ENCODE peak calls at places on chromosomes 5 and 9, in five cellular contexts. P, A, I, C and R are unnamed samples.
A peak's percentile ranks its signal among the peaks of the same experiment; 100 is the strongest.

GRCh38 chr5:139775872-139776271 is 19.7 kb upstream of the PSD2 start:
- DNase-seq in P (no peak), A (no peak), I (peak; percentile 56), C (no peak), R (no peak)

GRCh38 chr9:3473402-3473801 is 52.4 kb downstream of the RFX3 start:
- DNase-seq in P (no peak), A (no peak), I (no peak), C (no peak), R (no peak)

GRCh38 chr9:118459832-118460425 is 755.7 kb downstream of the TLR4 start:
- DNase-seq in P (no peak), A (no peak), I (no peak), C (no peak), R (peak; percentile 19)

GRCh38 chr5:140420226-140420570 is 18.6 kb downstream of the ANKHD1 start:
- DNase-seq in P (peak; percentile 8), A (no peak), I (no peak), C (no peak), R (no peak)

GRCh38 chr5:74622944-74623343 is 17.6 kb downstream of the ENC1 start:
- DNase-seq in P (no peak), A (no peak), I (no peak), C (no peak), R (no peak)

GRCh38 chr5:61467766-61468482 is 135.9 kb downstream of the ZSWIM6 start:
- DNase-seq in P (peak; percentile 43), A (peak; percentile 36), I (peak; percentile 66), C (peak; percentile 33), R (peak; percentile 24)

GRCh38 chr5:42366051-42366450 is 57.2 kb upstream of the GHR start:
- DNase-seq in P (no peak), A (no peak), I (no peak), C (no peak), R (no peak)

GRCh38 chr5:67160985-67161384 is 35.6 kb downstream of the CD180 start:
- DNase-seq in P (peak; percentile 15), A (peak; percentile 74), I (peak; percentile 95), C (no peak), R (peak; percentile 78)

DNA sequence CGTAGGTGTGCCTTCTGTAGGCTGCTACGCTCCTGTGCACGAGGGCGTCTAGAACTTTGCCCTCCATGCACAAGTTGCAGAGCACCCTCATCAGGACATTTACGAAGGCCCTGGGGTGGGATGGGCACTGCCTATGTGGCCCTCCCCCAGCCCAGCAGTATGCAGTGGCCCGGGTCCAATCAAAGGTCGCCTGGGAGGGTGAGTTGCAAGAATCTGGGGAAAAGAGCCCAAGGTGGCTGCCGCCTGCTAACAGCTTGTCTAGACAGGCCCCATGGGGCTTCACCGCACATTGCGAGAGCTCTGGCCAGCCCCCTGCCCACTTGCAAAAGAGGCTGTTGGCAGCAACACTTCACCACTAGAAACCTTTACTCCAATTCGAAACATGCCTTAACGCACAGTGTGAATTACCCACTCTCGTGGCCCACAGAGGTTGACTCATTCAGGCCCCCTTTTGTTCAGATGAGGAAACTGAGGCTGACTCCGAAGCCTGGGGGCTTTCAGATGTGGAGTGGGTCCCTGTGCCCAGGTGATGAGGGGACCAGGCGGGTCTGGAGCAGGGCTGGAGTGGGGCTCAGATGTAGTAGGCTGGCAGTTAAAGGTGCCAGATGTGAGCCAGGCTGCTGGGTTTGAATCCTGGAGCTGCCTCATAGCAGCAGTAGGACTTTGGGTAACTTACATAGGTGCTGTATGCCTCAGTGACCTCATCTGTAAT is 31.8 kb upstream of the IL17B start:
- DNase-seq in P (peak; percentile 60), A (peak; percentile 44), I (no peak), C (no peak), R (no peak)
- H3K4me3 ChIP-seq in P (no peak overlapping the region), A (peak overlapping the region; percentile 62), I (peak overlapping the region; percentile 75), C (no peak overlapping the region), R (no peak overlapping the region)

GRCh38 chr5:38896760-38897159 is 50.9 kb downstream of the OSMR start:
- DNase-seq in P (no peak), A (no peak), I (no peak), C (no peak), R (no peak)
- H3K4me3 ChIP-seq in P (no peak overlapping the region), A (no peak overlapping the region), I (no peak overlapping the region), C (no peak overlapping the region), R (no peak overlapping the region)

DNA sequence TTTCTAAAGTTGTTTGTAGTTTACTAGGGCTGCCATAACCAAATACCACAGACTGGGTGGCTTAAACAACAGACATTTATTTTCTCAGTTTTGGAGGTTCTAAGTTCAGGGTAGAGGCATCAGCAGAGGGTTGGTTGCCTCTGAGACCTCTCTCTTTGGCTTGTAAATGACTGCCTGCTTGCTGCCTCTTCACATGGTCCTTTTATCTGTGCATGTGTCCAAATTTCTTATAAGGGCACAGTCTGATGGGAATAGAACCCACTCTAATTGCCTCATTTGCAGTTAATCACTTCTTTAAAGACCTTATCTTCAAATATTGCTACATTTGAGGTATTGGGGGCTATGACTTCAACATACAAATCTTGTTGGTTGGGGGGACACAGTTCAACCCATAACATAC is 36.8 kb downstream of the GPBP1 start:
- DNase-seq in P (no peak), A (no peak), I (no peak), C (no peak), R (no peak)
- H3K4me3 ChIP-seq in P (no peak overlapping the region), A (no peak overlapping the region), I (no peak overlapping the region), C (no peak overlapping the region), R (no peak overlapping the region)

GRCh38 chr5:50420343-50420935 is 20.6 kb downstream of the EMB start:
- DNase-seq in P (no peak), A (no peak), I (no peak), C (peak; percentile 17), R (no peak)

DNA sequence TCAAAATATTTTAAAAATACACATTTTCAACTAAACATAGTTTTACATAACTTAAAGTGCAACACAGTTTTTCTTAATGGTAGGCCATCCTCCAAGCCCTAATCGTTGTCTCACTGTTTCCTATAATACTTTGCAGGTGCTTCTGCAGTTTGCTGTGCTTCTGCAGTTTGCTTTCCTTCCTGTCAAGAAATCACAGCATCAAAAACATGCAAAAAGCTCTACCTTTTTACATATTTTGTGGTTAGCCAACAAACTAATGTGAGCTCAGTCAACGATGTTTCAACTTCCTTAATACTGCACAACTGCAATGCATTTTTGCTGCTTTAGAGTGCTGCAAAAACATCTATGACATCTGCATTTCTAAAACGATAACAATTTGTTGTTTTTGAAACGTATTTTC is 25.2 kb downstream of the EMB start:
- DNase-seq in P (no peak), A (no peak), I (no peak), C (no peak), R (no peak)
- H3K4me3 ChIP-seq in P (no peak overlapping the region), A (no peak overlapping the region), I (no peak overlapping the region), C (no peak overlapping the region), R (no peak overlapping the region)

DNA sequence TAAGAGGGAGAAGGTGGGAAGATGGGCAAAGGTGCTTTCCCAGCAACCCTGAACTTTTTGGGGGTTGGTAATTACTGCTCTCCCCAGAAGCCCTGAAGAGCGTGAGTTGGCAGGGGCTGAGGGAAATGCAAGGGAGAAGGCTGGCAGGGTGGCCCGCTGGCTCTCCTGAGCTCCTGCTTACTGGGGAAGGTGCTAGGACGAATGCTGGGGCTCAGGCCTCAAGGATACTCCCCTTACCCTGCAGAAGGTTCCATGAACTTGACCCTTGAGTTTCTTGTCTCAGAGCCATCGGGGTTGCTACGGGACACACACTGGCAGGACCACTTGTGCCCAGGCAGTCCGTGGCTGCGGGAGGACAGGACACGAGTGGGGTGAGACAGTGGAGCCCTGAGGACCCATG is 1.2 kb downstream of the FAM163B start:
- DNase-seq in P (no peak), A (no peak), I (peak; percentile 82), C (no peak), R (no peak)
- H3K4me3 ChIP-seq in P (no peak overlapping the region), A (no peak overlapping the region), I (no peak overlapping the region), C (no peak overlapping the region), R (no peak overlapping the region)

DNA sequence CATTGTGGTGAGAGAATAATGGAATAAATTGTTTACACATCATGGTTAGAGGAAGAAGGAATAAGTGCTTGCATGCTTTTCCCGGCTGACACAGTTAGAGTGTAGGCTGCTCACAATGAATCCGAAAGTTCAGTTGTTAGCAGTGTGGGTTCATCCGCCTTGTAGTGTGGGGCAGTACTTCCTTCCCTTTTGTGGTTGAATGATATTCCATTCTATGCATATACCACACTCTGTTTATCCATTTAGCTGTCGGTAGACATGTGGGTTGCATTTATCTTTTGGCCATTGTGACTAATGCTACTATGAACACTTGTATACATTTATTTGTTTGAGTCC is 84.0 kb downstream of the COL5A1 start:
- DNase-seq in P (no peak), A (no peak), I (no peak), C (peak; percentile 95), R (no peak)
- H3K4me3 ChIP-seq in P (no peak overlapping the region), A (no peak overlapping the region), I (no peak overlapping the region), C (no peak overlapping the region), R (no peak overlapping the region)

GRCh38 chr5:14444161-14444560 is 137.4 kb upstream of the OTULINL start:
- DNase-seq in P (no peak), A (no peak), I (no peak), C (peak; percentile 59), R (no peak)

GRCh38 chr5:14444988-14445387 is 136.6 kb upstream of the OTULINL start:
- DNase-seq in P (no peak), A (peak; percentile 47), I (no peak), C (peak; percentile 38), R (peak; percentile 69)

GRCh38 chr5:14440598-14441401 is 140.8 kb upstream of the OTULINL start:
- DNase-seq in P (peak; percentile 92), A (peak; percentile 90), I (peak; percentile 91), C (peak; percentile 84), R (peak; percentile 83)

GRCh38 chr5:14445581-14446290 is 135.9 kb upstream of the OTULINL start:
- DNase-seq in P (peak; percentile 76), A (peak; percentile 73), I (no peak), C (peak; percentile 62), R (no peak)

GRCh38 chr5:14443665-14444064 is 137.9 kb upstream of the OTULINL start:
- DNase-seq in P (no peak), A (no peak), I (no peak), C (peak; percentile 66), R (no peak)
- H3K4me3 ChIP-seq in P (no peak overlapping the region), A (peak overlapping the region; percentile 71), I (peak overlapping the region; percentile 42), C (no peak overlapping the region), R (peak overlapping the region; percentile 18)

GRCh38 chr9:100641166-100641565 is 63.3 kb downstream of the CAVIN4 start:
- DNase-seq in P (no peak), A (no peak), I (no peak), C (no peak), R (no peak)

GRCh38 chr9:100639851-100640250 is 62.0 kb downstream of the CAVIN4 start:
- DNase-seq in P (no peak), A (no peak), I (no peak), C (no peak), R (no peak)

DNA sequence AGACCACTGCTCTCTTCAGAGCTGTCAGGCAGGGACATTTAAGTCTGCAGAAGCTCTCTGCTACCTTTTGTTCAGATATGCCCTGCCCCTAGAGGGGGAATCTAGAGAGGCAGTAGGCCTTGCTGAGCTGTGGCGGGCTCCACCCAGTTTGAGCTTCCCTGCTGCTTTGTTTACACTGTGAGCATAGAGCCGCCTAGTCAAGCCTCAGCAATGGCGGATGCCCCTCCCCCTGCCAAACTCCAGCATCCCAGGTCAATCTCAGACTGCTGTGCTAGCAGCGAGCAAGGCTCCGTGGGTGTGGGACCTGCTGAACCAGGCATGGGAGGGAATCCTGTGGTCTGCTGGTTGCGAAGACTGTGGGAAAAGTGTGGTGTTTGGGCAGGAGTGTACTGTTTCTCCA is 59.9 kb downstream of the CAVIN4 start:
- DNase-seq in P (no peak), A (no peak), I (no peak), C (no peak), R (no peak)
- H3K4me3 ChIP-seq in P (no peak overlapping the region), A (no peak overlapping the region), I (no peak overlapping the region), C (no peak overlapping the region), R (no peak overlapping the region)